ENCODE peak calls at places on chromosomes 11 and 22, in nine cellular contexts. Q is lower lobe of right lung; S is stimulated activated CD8-positive, alpha-beta memory T cell treated with anti-CD3 and anti-CD28 coated beads, Interleukin-15, amount 100 ng/mL, for 48 hours; E is CD8-positive, alpha-beta memory T cell; J is heart left ventricle; B is stimulated activated CD4-positive, alpha-beta T cell treated with anti-CD3 and anti-CD28 coated beads, Interleukin-1b, Interleukin-23, amount 100 ng/mL, for 4 hours; M is HAP-1; O is non-pigmented ciliary epithelial cell; H is left cardiac atrium. K is an unnamed sample.

GRCh38 chr11:35029979-35030378 is 109.0 kb upstream of the CD44 start:
- DNase-seq in Q (no peak), S (no peak), E (no peak), J (no peak), B (no peak), M (no peak), O (peak), H (no peak), K (no peak)

GRCh38 chr22:39336411-39336810 is 13.4 kb upstream of the SYNGR1 start:
- DNase-seq in Q (no peak), S (no peak), E (no peak), J (no peak), B (no peak), M (no peak), O (no peak), H (no peak), K (no peak)

GRCh38 chr22:50191041-50191740 is 5.5 kb downstream of the TRABD start:
- DNase-seq in Q (peak), S (peak), E (peak), J (peak), B (no peak), M (no peak), O (no peak), H (peak), K (no peak)

GRCh38 chr22:49632199-49633009 is 195.3 kb downstream of the BRD1 start:
- DNase-seq in Q (peak), S (no peak), E (no peak), J (peak), B (no peak), M (no peak), O (no peak), H (peak), K (peak)

GRCh38 chr11:13699870-13700269 is 31.4 kb downstream of the FAR1 start:
- DNase-seq in Q (no peak), S (no peak), E (no peak), J (no peak), B (no peak), M (no peak), O (no peak), H (no peak), K (no peak)

GRCh38 chr11:14584595-14584994 is 59.0 kb upstream of the PDE3B start:
- DNase-seq in Q (no peak), S (no peak), E (no peak), J (no peak), B (no peak), M (no peak), O (no peak), H (no peak), K (no peak)

GRCh38 chr11:8830641-8831040 is 80.3 kb upstream of the AKIP1 start:
- DNase-seq in Q (no peak), S (no peak), E (no peak), J (no peak), B (no peak), M (no peak), O (no peak), H (no peak), K (no peak)

GRCh38 chr11:114317738-114318137 is 21.5 kb downstream of the NNMT start:
- DNase-seq in Q (no peak), S (no peak), E (no peak), J (no peak), B (no peak), M (peak), O (no peak), H (peak), K (no peak)

GRCh38 chr11:36492724-36493304 is 17.3 kb downstream of the TRAF6 start:
- DNase-seq in Q (no peak), S (no peak), E (peak), J (no peak), B (no peak), M (peak), O (no peak), H (no peak), K (no peak)

GRCh38 chr11:64178203-64178602 is 7.8 kb upstream of the STIP1 start:
- DNase-seq in Q (no peak), S (no peak), E (no peak), J (no peak), B (no peak), M (no peak), O (no peak), H (no peak), K (no peak)

GRCh38 chr22:20803696-20804324 is 29.9 kb downstream of the SERPIND1 start:
- DNase-seq in Q (no peak), S (no peak), E (no peak), J (peak), B (peak), M (no peak), O (no peak), H (no peak), K (no peak)